ENCODE peak calls at places on chromosome 12, in seven cellular contexts. One of them, this sample, is unnamed.

GRCh38 chr12:106358410-106359241 is 1.1 kb downstream of the POLR3B start:
- DNase-seq in HEK293T: no peak
- DNase-seq in neuronal stem cell: no peak
- DNase-seq in anterior cingulate cortex: no peak
- DNase-seq in type B pancreatic cell: no peak
- DNase-seq in GM12865: peak
- DNase-seq in stromal cell of bone marrow: no peak
- DNase-seq in this sample: no peak

GRCh38 chr12:118034429-118035193 is 18.1 kb downstream of the RFC5 start:
- DNase-seq in GM12865: no peak
- DNase-seq in anterior cingulate cortex: peak
- DNase-seq in stromal cell of bone marrow: no peak
- DNase-seq in type B pancreatic cell: no peak
- DNase-seq in neuronal stem cell: no peak
- DNase-seq in HEK293T: no peak
- DNase-seq in this sample: no peak

GRCh38 chr12:88052686-88053085 is 23.5 kb upstream of the C12orf50 start:
- DNase-seq in HEK293T: peak
- DNase-seq in neuronal stem cell: no peak
- DNase-seq in GM12865: peak
- DNase-seq in stromal cell of bone marrow: peak
- DNase-seq in type B pancreatic cell: no peak
- DNase-seq in anterior cingulate cortex: no peak
- DNase-seq in this sample: no peak

GRCh38 chr12:69685810-69686209 is 13.3 kb downstream of the BEST3 start:
- DNase-seq in anterior cingulate cortex: no peak
- DNase-seq in GM12865: peak
- DNase-seq in type B pancreatic cell: no peak
- DNase-seq in neuronal stem cell: no peak
- DNase-seq in stromal cell of bone marrow: peak
- DNase-seq in HEK293T: no peak
- DNase-seq in this sample: no peak

GRCh38 chr12:125024949-125025563 is 31.6 kb downstream of the BRI3BP start:
- DNase-seq in type B pancreatic cell: no peak
- DNase-seq in GM12865: no peak
- DNase-seq in anterior cingulate cortex: no peak
- DNase-seq in neuronal stem cell: no peak
- DNase-seq in HEK293T: no peak
- DNase-seq in stromal cell of bone marrow: no peak
- DNase-seq in this sample: no peak

GRCh38 chr12:124917841-124918621 is 3.6 kb upstream of the UBC start:
- DNase-seq in neuronal stem cell: no peak
- DNase-seq in stromal cell of bone marrow: no peak
- DNase-seq in anterior cingulate cortex: no peak
- DNase-seq in GM12865: no peak
- DNase-seq in HEK293T: no peak
- DNase-seq in type B pancreatic cell: no peak
- DNase-seq in this sample: no peak

GRCh38 chr12:84911331-84912190 is 1.0 kb downstream of the SLC6A15 start:
- DNase-seq in anterior cingulate cortex: peak
- DNase-seq in type B pancreatic cell: peak
- DNase-seq in stromal cell of bone marrow: peak
- DNase-seq in GM12865: no peak
- DNase-seq in HEK293T: peak
- DNase-seq in neuronal stem cell: peak
- DNase-seq in this sample: peak

GRCh38 chr12:15984963-15985362 is 73.8 kb downstream of the DERA start:
- DNase-seq in anterior cingulate cortex: no peak
- DNase-seq in GM12865: no peak
- DNase-seq in HEK293T: no peak
- DNase-seq in type B pancreatic cell: no peak
- DNase-seq in neuronal stem cell: no peak
- DNase-seq in stromal cell of bone marrow: no peak
- DNase-seq in this sample: no peak

GRCh38 chr12:20528208-20528607 is 159.9 kb downstream of the PDE3A start:
- DNase-seq in stromal cell of bone marrow: no peak
- DNase-seq in type B pancreatic cell: no peak
- DNase-seq in HEK293T: no peak
- DNase-seq in GM12865: no peak
- DNase-seq in neuronal stem cell: no peak
- DNase-seq in anterior cingulate cortex: no peak
- DNase-seq in this sample: no peak

GRCh38 chr12:116492703-116493324 is 66.4 kb upstream of the MAP1LC3B2 start:
- DNase-seq in neuronal stem cell: no peak
- DNase-seq in HEK293T: no peak
- DNase-seq in GM12865: peak
- DNase-seq in anterior cingulate cortex: no peak
- DNase-seq in stromal cell of bone marrow: peak
- DNase-seq in type B pancreatic cell: no peak
- DNase-seq in this sample: no peak